ENCODE peak calls at places on chromosome 18, in six cellular contexts. Z, L, J, O, C and X are unnamed samples.

GRCh38 chr18:48161201-48161910 is 230.9 kb upstream of the SMAD2 start:
- DNase-seq in L (peak; percentile 92), J (peak; percentile 87), C (peak; percentile 76), Z (peak; percentile 94), O (peak; percentile 65), X (peak; percentile 92)

GRCh38 chr18:79695269-79695668 is 15.7 kb downstream of the CTDP1 start:
- DNase-seq in Z (no peak), L (no peak), J (no peak), O (no peak), C (no peak), X (no peak)

GRCh38 chr18:47797126-47797525 is 133.3 kb downstream of the SMAD2 start:
- DNase-seq in C (no peak), J (no peak), O (no peak), Z (no peak), L (no peak), X (no peak)

GRCh38 chr18:53755914-53756606 is 468.4 kb downstream of the MBD2 start:
- DNase-seq in C (no peak), J (no peak), O (no peak), Z (no peak), L (no peak), X (no peak)

GRCh38 chr18:39149211-39149806 is 1583.7 kb upstream of the CELF4 start:
- DNase-seq in J (no peak), Z (no peak), C (no peak), L (no peak), O (no peak), X (no peak)

GRCh38 chr18:46832856-46833255 is 76.0 kb upstream of the ST8SIA5 start:
- DNase-seq in C (no peak), L (no peak), Z (no peak), J (no peak), O (no peak), X (no peak)

GRCh38 chr18:5759169-5759568 is 136.2 kb downstream of the TMEM200C start:
- DNase-seq in Z (no peak), J (no peak), L (no peak), C (no peak), O (no peak), X (no peak)

GRCh38 chr18:3666526-3667254 is 216.7 kb downstream of the TGIF1 start:
- DNase-seq in O (no peak), C (no peak), L (no peak), J (no peak), Z (no peak), X (no peak)

GRCh38 chr18:25896956-25897355 is 193.5 kb downstream of the SS18 start:
- DNase-seq in C (no peak), J (no peak), L (no peak), O (no peak), Z (no peak), X (no peak)

GRCh38 chr18:59323931-59324622 is 5.6 kb upstream of the CPLX4 start:
- DNase-seq in J (no peak), O (peak; percentile 59), C (no peak), L (no peak), Z (no peak), X (no peak)

GRCh38 chr18:28175047-28175929 is 1.6 kb downstream of the CDH2 start:
- DNase-seq in O (peak; percentile 64), Z (peak; percentile 69), J (no peak), L (no peak), C (peak; percentile 8), X (peak; percentile 71)

GRCh38 chr18:62329676-62330454 is 4.8 kb downstream of the TNFRSF11A start:
- DNase-seq in O (peak; percentile 88), C (peak; percentile 30), J (no peak), L (peak; percentile 73), Z (peak; percentile 63), X (no peak)

GRCh38 chr18:37874721-37875120 is 309.1 kb upstream of the CELF4 start:
- DNase-seq in L (no peak), O (no peak), Z (no peak), C (no peak), J (no peak), X (no peak)

GRCh38 chr18:63348508-63349136 is 18.4 kb downstream of the KDSR start:
- DNase-seq in C (no peak), O (no peak), J (no peak), Z (no peak), L (no peak), X (no peak)

GRCh38 chr18:10580215-10580614 is 54.4 kb downstream of the NAPG start:
- DNase-seq in C (no peak), Z (no peak), O (no peak), J (no peak), L (no peak), X (no peak)

GRCh38 chr18:22606563-22607283 is 189.0 kb upstream of the CTAGE1 start:
- DNase-seq in J (no peak), O (peak; percentile 47), Z (peak; percentile 90), L (no peak), C (no peak), X (no peak)